ENCODE peak calls at places on chromosomes 11 and 22, in four cellular contexts. One of them, this sample, is unnamed.

GRCh38 chr11:86447763-86448480 is 73.2 kb downstream of the CCDC81 start:
- DNase-seq in H1: no peak
- DNase-seq in keratinocyte: no peak
- DNase-seq in A673: no peak
- DNase-seq in this sample: no peak

GRCh38 chr11:32072872-32073661 is 17.8 kb upstream of the RCN1 start:
- DNase-seq in H1: peak; percentile 55
- DNase-seq in keratinocyte: no peak
- DNase-seq in A673: peak; percentile 69
- DNase-seq in this sample: no peak

GRCh38 chr11:129636926-129637325 is 178.7 kb upstream of the TMEM45B start:
- DNase-seq in H1: no peak
- DNase-seq in keratinocyte: no peak
- DNase-seq in A673: no peak
- DNase-seq in this sample: peak; percentile 36

GRCh38 chr11:117663389-117663788 is 133.6 kb downstream of the DSCAML1 start:
- DNase-seq in H1: no peak
- DNase-seq in keratinocyte: no peak
- DNase-seq in A673: no peak
- DNase-seq in this sample: no peak

GRCh38 chr11:69358398-69359080 is 64.6 kb downstream of the MYEOV start:
- DNase-seq in H1: peak; percentile 39
- DNase-seq in keratinocyte: no peak
- DNase-seq in A673: no peak
- DNase-seq in this sample: no peak

GRCh38 chr22:30373331-30374325 is 13.6 kb downstream of the RNF215 start:
- DNase-seq in H1: no peak
- DNase-seq in keratinocyte: no peak
- DNase-seq in A673: no peak
- DNase-seq in this sample: no peak

GRCh38 chr11:2774173-2775082 is 74.6 kb upstream of the KCNQ1OT1 start:
- DNase-seq in H1: no peak
- DNase-seq in keratinocyte: no peak
- DNase-seq in A673: no peak
- DNase-seq in this sample: no peak

GRCh38 chr11:45204761-45205160 is 58.3 kb downstream of the PRDM11 start:
- DNase-seq in H1: no peak
- DNase-seq in keratinocyte: no peak
- DNase-seq in A673: no peak
- DNase-seq in this sample: no peak

GRCh38 chr11:111283945-111284481 is 14.3 kb upstream of the POU2AF3 start:
- DNase-seq in H1: no peak
- DNase-seq in keratinocyte: no peak
- DNase-seq in A673: no peak
- DNase-seq in this sample: no peak
- H3K27ac ChIP-seq in H1: no peak overlapping the region
- H3K27ac ChIP-seq in keratinocyte: no peak overlapping the region
- H3K27ac ChIP-seq in A673: no peak overlapping the region
- H3K27ac ChIP-seq in this sample: no peak overlapping the region

GRCh38 chr22:44026066-44026629 is 2.0 kb downstream of the PARVB start:
- DNase-seq in H1: no peak
- DNase-seq in keratinocyte: no peak
- DNase-seq in A673: peak; percentile 61
- DNase-seq in this sample: no peak
- H3K27ac ChIP-seq in H1: no peak overlapping the region
- H3K27ac ChIP-seq in keratinocyte: no peak overlapping the region
- H3K27ac ChIP-seq in A673: peak overlapping the region; percentile 94
- H3K27ac ChIP-seq in this sample: peak overlapping the region; percentile 5

GRCh38 chr11:94780432-94780831 is 12.3 kb downstream of the AMOTL1 start:
- DNase-seq in H1: no peak
- DNase-seq in keratinocyte: no peak
- DNase-seq in A673: no peak
- DNase-seq in this sample: no peak
- H3K27ac ChIP-seq in H1: no peak overlapping the region
- H3K27ac ChIP-seq in keratinocyte: peak overlapping the region; percentile 38
- H3K27ac ChIP-seq in A673: no peak overlapping the region
- H3K27ac ChIP-seq in this sample: no peak overlapping the region

GRCh38 chr22:19654338-19654922 is 59.9 kb upstream of the SEPTIN5 start:
- DNase-seq in H1: no peak
- DNase-seq in keratinocyte: no peak
- DNase-seq in A673: no peak
- DNase-seq in this sample: no peak
- H3K27ac ChIP-seq in H1: no peak overlapping the region
- H3K27ac ChIP-seq in keratinocyte: no peak overlapping the region
- H3K27ac ChIP-seq in A673: no peak overlapping the region
- H3K27ac ChIP-seq in this sample: no peak overlapping the region

DNA sequence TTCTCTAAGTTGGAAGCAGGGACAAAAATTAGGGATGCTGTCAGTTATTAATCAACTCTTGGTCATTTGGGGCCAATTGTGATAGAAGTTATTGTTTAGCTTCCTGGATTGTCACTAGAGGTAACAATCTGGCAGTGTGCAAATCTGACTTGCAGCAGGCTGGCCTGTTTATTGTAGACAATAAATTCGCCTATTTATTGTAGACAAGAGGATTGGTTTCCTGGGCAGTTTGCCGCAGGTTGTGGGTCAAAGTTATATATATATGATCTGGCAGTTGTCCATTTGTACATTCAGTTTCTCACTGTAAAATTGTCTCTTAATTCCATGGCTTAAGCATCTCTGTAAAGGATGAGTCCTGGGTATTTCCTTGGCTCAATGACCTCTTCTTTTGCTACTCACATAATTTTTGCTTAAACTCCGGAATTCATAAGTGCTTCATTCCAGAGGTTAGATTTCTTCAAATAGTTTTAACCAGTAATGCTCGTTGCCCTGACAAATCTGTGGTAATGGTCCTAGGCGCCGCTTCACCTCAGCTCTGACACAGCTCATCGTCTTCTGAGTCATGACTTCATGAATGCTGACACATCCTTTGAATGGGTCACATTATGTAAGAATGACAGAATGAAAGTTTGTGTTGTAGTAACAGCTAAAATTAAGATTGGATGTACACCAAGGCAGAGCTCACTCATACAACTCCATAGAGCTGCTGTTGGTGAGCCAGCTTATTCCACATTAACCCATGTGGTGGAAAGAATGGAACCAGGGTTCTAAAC is 7.8 kb upstream of the MMP3 start:
- DNase-seq in H1: no peak
- DNase-seq in keratinocyte: peak; percentile 73
- DNase-seq in A673: no peak
- DNase-seq in this sample: peak; percentile 67
- H3K27ac ChIP-seq in H1: no peak overlapping the region
- H3K27ac ChIP-seq in keratinocyte: peak overlapping the region; percentile 50
- H3K27ac ChIP-seq in A673: no peak overlapping the region
- H3K27ac ChIP-seq in this sample: no peak overlapping the region